ENCODE peak calls at places on chromosomes 13 and 19, in six cellular contexts. H is dorsolateral prefrontal cortex, M is thoracic aorta, E is Peyer's patch, W is BE2C, A is lower lobe of right lung. T is an unnamed sample.

GRCh38 chr13:24168980-24169379 is 8.5 kb downstream of the SPATA13 start:
- DNase-seq in E (no peak), M (no peak), A (no peak), W (no peak), H (no peak), T (no peak)

GRCh38 chr19:12937243-12938053 is 961 bp upstream of the CALR start:
- DNase-seq in E (no peak), M (no peak), H (no peak), W (peak), A (no peak), T (no peak)

GRCh38 chr19:35389192-35389861 is 18.5 kb downstream of the GPR42 start:
- DNase-seq in M (no peak), H (no peak), E (no peak), A (no peak), W (no peak), T (no peak)

GRCh38 chr19:47613165-47614146 is 4.5 kb downstream of the BICRA start:
- DNase-seq in E (no peak), M (no peak), A (no peak), W (peak), H (no peak), T (no peak)

GRCh38 chr13:52779028-52779612 is 39.5 kb upstream of the CNMD start:
- DNase-seq in W (no peak), E (no peak), M (no peak), A (no peak), H (no peak), T (no peak)

GRCh38 chr19:1423445-1424181 is 14.6 kb upstream of the RPS15 start:
- DNase-seq in H (no peak), M (no peak), A (no peak), W (no peak), E (no peak), T (no peak)

GRCh38 chr13:62838891-62839290 is 1423.2 kb upstream of the PCDH20 start:
- DNase-seq in M (no peak), W (no peak), H (no peak), E (no peak), A (no peak), T (no peak)

GRCh38 chr19:52248256-52248655 is 21.1 kb upstream of the ZNF766 start:
- DNase-seq in H (peak), E (no peak), W (peak), M (no peak), A (peak), T (peak)

GRCh38 chr13:110455941-110456340 is 105.6 kb downstream of the RAB20 start:
- DNase-seq in E (peak), M (peak), A (peak), W (peak), H (peak), T (peak)

GRCh38 chr19:14916848-14917247 is 24.4 kb upstream of the OR7C2 start:
- DNase-seq in E (no peak), A (no peak), H (no peak), M (no peak), W (no peak), T (no peak)

GRCh38 chr19:51226068-51226467 is 1.2 kb downstream of the CD33 start:
- DNase-seq in H (no peak), A (no peak), M (no peak), W (no peak), E (no peak), T (no peak)

GRCh38 chr19:5360003-5360820 is 19.6 kb upstream of the PTPRS start:
- DNase-seq in H (no peak), W (no peak), A (no peak), E (no peak), M (no peak), T (no peak)

GRCh38 chr13:81577601-81578000 is 1236.7 kb upstream of the SPRY2 start:
- DNase-seq in H (no peak), E (no peak), A (no peak), W (no peak), M (no peak), T (no peak)

GRCh38 chr19:35044317-35045117 is 3.0 kb downstream of the HPN start:
- DNase-seq in W (peak), E (no peak), A (no peak), M (no peak), H (peak), T (peak)

GRCh38 chr13:46152627-46153328 is 29.2 kb downstream of the LCP1 start:
- DNase-seq in A (no peak), H (no peak), W (no peak), E (no peak), M (no peak), T (no peak)

GRCh38 chr19:8109890-8110662 is 39.3 kb downstream of the FBN3 start:
- DNase-seq in E (no peak), A (peak), H (no peak), W (no peak), M (no peak), T (no peak)

GRCh38 chr19:17025361-17025760 is 1.2 kb downstream of the CPAMD8 start:
- DNase-seq in W (no peak), A (peak), H (no peak), M (no peak), E (no peak), T (no peak)

GRCh38 chr13:79044415-79044814 is 361.6 kb downstream of the RBM26 start:
- DNase-seq in H (no peak), W (no peak), A (no peak), E (no peak), M (no peak), T (no peak)

GRCh38 chr19:46076951-46077814 is 36.4 kb upstream of the IGFL4 start:
- DNase-seq in E (peak), W (peak), H (peak), A (no peak), M (no peak), T (no peak)

GRCh38 chr13:52173373-52173772 is 14.0 kb upstream of the NEK3 start:
- DNase-seq in H (no peak), E (no peak), W (no peak), M (no peak), A (no peak), T (no peak)

GRCh38 chr19:31135841-31136240 is 213.4 kb downstream of the TSHZ3 start:
- DNase-seq in M (no peak), A (no peak), H (no peak), E (no peak), W (no peak), T (no peak)

GRCh38 chr19:33699754-33700407 is 78.1 kb downstream of the CHST8 start:
- DNase-seq in M (no peak), A (no peak), W (no peak), H (no peak), E (no peak), T (no peak)

GRCh38 chr13:93549326-93549855 is 322.8 kb downstream of the GPC6 start:
- DNase-seq in A (no peak), E (no peak), W (no peak), H (no peak), M (no peak), T (no peak)

GRCh38 chr19:55406869-55407624 is 541 bp downstream of the UBE2S start:
- DNase-seq in H (no peak), A (no peak), M (no peak), W (peak), E (peak), T (no peak)

GRCh38 chr13:113851826-113852535 is 11.9 kb downstream of the GAS6 start:
- DNase-seq in M (no peak), E (no peak), H (peak), A (no peak), W (no peak), T (peak)

GRCh38 chr13:103663996-103664395 is 597.8 kb upstream of the SLC10A2 start:
- DNase-seq in A (no peak), H (no peak), M (no peak), E (no peak), W (no peak), T (no peak)

GRCh38 chr13:27619711-27620376 is 485 bp downstream of the LNX2 start:
- DNase-seq in M (no peak), E (no peak), A (peak), H (no peak), W (peak), T (no peak)

GRCh38 chr13:71378992-71379905 is 487.8 kb downstream of the DACH1 start:
- DNase-seq in W (no peak), H (no peak), E (no peak), A (no peak), M (no peak), T (no peak)

GRCh38 chr19:13207237-13208130 is 57.3 kb downstream of the IER2 start:
- DNase-seq in A (peak), M (no peak), W (no peak), H (no peak), E (no peak), T (no peak)

GRCh38 chr19:34136127-34136526 is 36.2 kb upstream of the LSM14A start:
- DNase-seq in H (no peak), M (no peak), W (no peak), E (no peak), A (no peak), T (no peak)

GRCh38 chr13:99383946-99384345 is 76.7 kb upstream of the GPR183 start:
- DNase-seq in A (no peak), M (no peak), E (no peak), H (no peak), W (no peak), T (no peak)

GRCh38 chr19:47186337-47187022 is 44.5 kb downstream of the BBC3 start:
- DNase-seq in M (no peak), A (no peak), E (peak), H (no peak), W (no peak), T (no peak)

GRCh38 chr13:25420161-25420560 is 48.4 kb downstream of the ATP8A2 start:
- DNase-seq in E (no peak), A (no peak), H (no peak), M (no peak), W (no peak), T (no peak)

GRCh38 chr19:275958-276646 is 15.1 kb downstream of the PLPP2 start:
- DNase-seq in E (no peak), A (no peak), H (no peak), M (no peak), W (no peak), T (no peak)

GRCh38 chr13:110637275-110637674 is 21.9 kb downstream of the NAXD start:
- DNase-seq in W (no peak), H (no peak), M (no peak), E (no peak), A (no peak), T (no peak)

GRCh38 chr13:87274209-87274819 is 396.9 kb upstream of the SLITRK5 start:
- DNase-seq in E (no peak), H (no peak), M (no peak), A (no peak), W (peak), T (no peak)

GRCh38 chr13:37069597-37070103 is 10.2 kb upstream of the SUPT20H start:
- DNase-seq in H (no peak), E (no peak), W (peak), M (no peak), A (no peak), T (no peak)

GRCh38 chr13:28744091-28744536 is 25.3 kb upstream of the SLC46A3 start:
- DNase-seq in E (no peak), M (no peak), A (no peak), H (no peak), W (no peak), T (no peak)

GRCh38 chr19:41595258-41595889 is 19.4 kb downstream of the CEACAM21 start:
- DNase-seq in E (no peak), M (no peak), H (no peak), A (no peak), W (peak), T (no peak)
- TF ChIP-seq CTCF in E (peak), M (no peak), H (peak), A (peak), W (peak), T (no peak)

DNA sequence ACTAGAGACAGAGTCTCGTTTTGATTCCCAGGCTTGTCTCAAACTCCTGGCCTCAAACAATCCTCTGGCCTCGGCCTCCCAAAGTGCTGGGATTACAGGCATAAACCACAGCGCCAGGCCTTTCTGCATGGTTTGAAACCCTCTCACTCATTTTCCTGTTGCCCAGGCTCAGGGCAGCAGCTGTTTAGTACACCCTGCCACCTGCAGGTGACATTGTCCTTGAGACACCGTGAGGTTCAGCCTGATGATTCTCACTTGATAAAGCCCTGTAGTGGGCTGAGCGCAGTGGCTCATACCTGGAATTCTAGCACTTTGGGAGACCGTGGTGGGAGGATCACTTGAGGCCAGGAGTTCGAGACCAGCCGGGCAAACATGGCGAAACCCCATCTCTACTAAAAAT is 12.5 kb downstream of the IL12RB1 start:
- DNase-seq in H (no peak), A (no peak), M (no peak), E (no peak), W (no peak), T (no peak)
- TF ChIP-seq CTCF in H (no peak), A (no peak), M (no peak), E (peak), W (peak), T (no peak)

GRCh38 chr13:31048521-31048920 is 113.2 kb downstream of the HSPH1 start:
- DNase-seq in M (no peak), W (no peak), H (no peak), E (no peak), A (no peak), T (no peak)
- TF ChIP-seq CTCF in M (no peak), W (no peak), H (no peak), E (no peak), A (no peak), T (no peak)

GRCh38 chr19:58218899-58219298 is 9.8 kb upstream of the ZNF544 start:
- DNase-seq in W (peak), H (no peak), M (no peak), E (no peak), A (no peak), T (no peak)
- TF ChIP-seq CTCF in W (peak), H (no peak), M (no peak), E (no peak), A (peak), T (no peak)

GRCh38 chr19:3710265-3710812 is 2.2 kb downstream of the TJP3 start:
- DNase-seq in E (peak), A (peak), H (no peak), M (no peak), W (no peak), T (peak)
- TF ChIP-seq CTCF in E (peak), A (no peak), H (no peak), M (no peak), W (no peak), T (no peak)

GRCh38 chr19:58499021-58499927 is 12.5 kb downstream of the SLC27A5 start:
- DNase-seq in A (peak), W (peak), M (peak), E (peak), H (peak), T (peak)
- TF ChIP-seq CTCF in A (no peak), W (peak), M (peak), E (peak), H (peak), T (no peak)